ENCODE peak calls at places on chromosome 2, in eight cellular contexts. E is uterus, G is activated B cell treated with CpG ODN at 0.5 μM for 24 hours, I is bronchial epithelial cell, A is RWPE1, D is KBM-7, V is kidney tubule cell, U is astrocyte of the hippocampus. X is an unnamed sample.
A peak's percentile ranks its signal among the peaks of the same experiment; 100 is the strongest.

GRCh38 chr2:200405599-200406298 is 99.3 kb downstream of the SPATS2L start:
- DNase-seq in G (no peak), U (peak; percentile 75), D (peak; percentile 38), A (peak; percentile 89), V (peak; percentile 97), I (peak; percentile 95), E (no peak), X (no peak)

GRCh38 chr2:237161239-237161638 is 75.5 kb downstream of the COPS8 start:
- DNase-seq in G (no peak), I (no peak), V (no peak), E (peak; percentile 81), U (no peak), A (no peak), D (no peak), X (no peak)

GRCh38 chr2:22854588-22854987 is 530.4 kb upstream of the KLHL29 start:
- DNase-seq in E (no peak), I (no peak), D (no peak), G (no peak), A (no peak), U (no peak), V (no peak), X (no peak)

GRCh38 chr2:64120928-64121327 is 23.3 kb downstream of the PELI1 start:
- DNase-seq in G (no peak), I (peak; percentile 83), E (no peak), V (peak; percentile 59), U (no peak), A (peak; percentile 54), D (no peak), X (no peak)

GRCh38 chr2:240602266-240603050 is 15.9 kb downstream of the CAPN10 start:
- DNase-seq in A (no peak), V (no peak), E (no peak), D (no peak), I (no peak), G (no peak), U (no peak), X (no peak)

GRCh38 chr2:26639685-26640240 is 1.4 kb downstream of the CIB4 start:
- DNase-seq in A (no peak), E (no peak), U (no peak), V (no peak), I (no peak), D (no peak), G (no peak), X (no peak)

GRCh38 chr2:26034597-26035067 is 748 bp downstream of the RAB10 start:
- DNase-seq in A (peak; percentile 14), V (no peak), I (no peak), U (no peak), G (no peak), E (no peak), D (no peak), X (no peak)

GRCh38 chr2:159895258-159896209 is 97.5 kb upstream of the CD302 start:
- DNase-seq in U (no peak), D (no peak), V (peak; percentile 42), A (no peak), I (peak; percentile 17), G (no peak), E (no peak), X (no peak)

GRCh38 chr2:144678741-144679140 is 158.8 kb upstream of the ZEB2 start:
- DNase-seq in D (no peak), E (no peak), V (peak; percentile 45), A (no peak), U (no peak), G (no peak), I (peak; percentile 37), X (no peak)

GRCh38 chr2:66236816-66237469 is 198.0 kb upstream of the MEIS1 start:
- DNase-seq in U (no peak), I (no peak), A (no peak), D (no peak), V (no peak), E (no peak), G (no peak), X (no peak)

GRCh38 chr2:180604077-180604476 is 376.3 kb upstream of the UBE2E3 start:
- DNase-seq in A (no peak), E (no peak), G (no peak), I (peak; percentile 46), V (peak; percentile 35), U (no peak), D (peak; percentile 60), X (no peak)

GRCh38 chr2:8923173-8923572 is 80.3 kb downstream of the MBOAT2 start:
- DNase-seq in G (no peak), E (no peak), I (peak; percentile 31), A (no peak), V (peak; percentile 68), D (no peak), U (no peak), X (no peak)

GRCh38 chr2:235639885-235640284 is 146.0 kb downstream of the AGAP1 start:
- DNase-seq in G (no peak), U (no peak), E (no peak), V (no peak), D (no peak), I (no peak), A (no peak), X (no peak)

GRCh38 chr2:62423235-62423634 is 82.8 kb downstream of the TMEM17 start:
- DNase-seq in U (no peak), D (no peak), V (no peak), G (no peak), A (no peak), E (no peak), I (peak; percentile 29), X (no peak)

GRCh38 chr2:146874260-146874658 is 970.6 kb upstream of the ACVR2A start:
- DNase-seq in E (peak; percentile 13), D (peak; percentile 3), A (peak; percentile 74), I (peak; percentile 97), U (peak; percentile 83), G (no peak), V (peak; percentile 97), X (no peak)

GRCh38 chr2:225600444-225600843 is 200.9 kb downstream of the NYAP2 start:
- DNase-seq in G (no peak), I (no peak), V (no peak), E (no peak), D (no peak), U (no peak), A (no peak), X (no peak)

GRCh38 chr2:63058742-63059433 is 8.3 kb downstream of the OTX1 start:
- DNase-seq in A (no peak), E (no peak), V (no peak), D (no peak), G (peak; percentile 24), U (no peak), I (no peak), X (no peak)

GRCh38 chr2:216803803-216804202 is 56.1 kb downstream of the TNP1 start:
- DNase-seq in E (no peak), V (no peak), G (no peak), I (no peak), D (no peak), A (no peak), U (no peak), X (no peak)

GRCh38 chr2:43005211-43005974 is 213.0 kb upstream of the HAAO start:
- DNase-seq in U (no peak), G (no peak), E (no peak), D (no peak), I (no peak), V (peak; percentile 84), A (no peak), X (no peak)

GRCh38 chr2:74481961-74482800 is 617 bp downstream of the CCDC142 start:
- DNase-seq in G (no peak), I (peak; percentile 22), D (no peak), A (peak; percentile 21), E (no peak), V (peak; percentile 38), U (no peak), X (no peak)

GRCh38 chr2:164103271-164103670 is 367.5 kb upstream of the FIGN start:
- DNase-seq in I (no peak), A (no peak), V (no peak), E (no peak), U (no peak), G (no peak), D (no peak), X (no peak)

GRCh38 chr2:186558512-186559276 is 31.2 kb upstream of the ITGAV start:
- DNase-seq in U (no peak), D (no peak), I (peak; percentile 41), E (no peak), A (no peak), G (no peak), V (peak; percentile 61), X (no peak)

GRCh38 chr2:42959148-42959992 is 167.0 kb upstream of the HAAO start:
- DNase-seq in G (no peak), E (peak; percentile 87), I (peak; percentile 21), A (no peak), V (no peak), U (no peak), D (peak; percentile 85), X (no peak)

GRCh38 chr2:145169285-145169684 is 649.4 kb upstream of the ZEB2 start:
- DNase-seq in U (no peak), E (no peak), I (no peak), V (no peak), A (no peak), D (no peak), G (no peak), X (no peak)

GRCh38 chr2:23673830-23674679 is 252.9 kb downstream of the ATAD2B start:
- DNase-seq in E (no peak), U (peak; percentile 29), A (no peak), G (no peak), D (peak; percentile 33), V (peak; percentile 26), I (no peak), X (no peak)

GRCh38 chr2:42141687-42142475 is 27.3 kb upstream of the EML4 start:
- DNase-seq in D (peak; percentile 65), A (no peak), E (peak; percentile 56), G (no peak), I (peak; percentile 79), V (peak; percentile 39), U (peak; percentile 75), X (peak; percentile 56)

GRCh38 chr2:73283545-73284295 is 558 bp downstream of the FBXO41 start:
- DNase-seq in U (peak; percentile 7), D (peak; percentile 59), E (no peak), I (no peak), G (no peak), V (no peak), A (no peak), X (no peak)

GRCh38 chr2:204109681-204110080 is 173.1 kb downstream of the ICOS start:
- DNase-seq in D (no peak), U (no peak), I (no peak), V (no peak), G (no peak), A (no peak), E (peak; percentile 31), X (no peak)

GRCh38 chr2:219482674-219483405 is 15.9 kb upstream of the GMPPA start:
- DNase-seq in V (no peak), D (no peak), A (no peak), E (no peak), U (no peak), I (no peak), G (no peak), X (no peak)